ENCODE peak calls at places on chromosomes 13 and 19, in five cellular contexts. One of them, this sample, is unnamed.

GRCh38 chr13:51849145-51850101 is 4.4 kb upstream of the TMEM272 start:
- DNase-seq in AG09309: no peak
- DNase-seq in activated naive CD4-positive, alpha-beta T cell: peak
- DNase-seq in BE2C: peak
- DNase-seq in amniotic stem cell: no peak
- DNase-seq in this sample: no peak

GRCh38 chr19:2584002-2584401 is 108.1 kb downstream of the GADD45B start:
- DNase-seq in AG09309: no peak
- DNase-seq in activated naive CD4-positive, alpha-beta T cell: no peak
- DNase-seq in BE2C: no peak
- DNase-seq in amniotic stem cell: no peak
- DNase-seq in this sample: no peak

GRCh38 chr19:6333439-6333838 is at the start of gene ACER1:
- DNase-seq in AG09309: no peak
- DNase-seq in activated naive CD4-positive, alpha-beta T cell: no peak
- DNase-seq in BE2C: no peak
- DNase-seq in amniotic stem cell: no peak
- DNase-seq in this sample: no peak

GRCh38 chr19:5718579-5719273 is 1.2 kb downstream of the LONP1 start:
- DNase-seq in AG09309: peak
- DNase-seq in activated naive CD4-positive, alpha-beta T cell: no peak
- DNase-seq in BE2C: no peak
- DNase-seq in amniotic stem cell: peak
- DNase-seq in this sample: no peak

GRCh38 chr13:66560189-66560588 is 669.9 kb downstream of the PCDH9 start:
- DNase-seq in AG09309: no peak
- DNase-seq in activated naive CD4-positive, alpha-beta T cell: no peak
- DNase-seq in BE2C: no peak
- DNase-seq in amniotic stem cell: no peak
- DNase-seq in this sample: no peak

GRCh38 chr13:75687145-75687763 is 51.1 kb downstream of the LMO7 start:
- DNase-seq in AG09309: no peak
- DNase-seq in activated naive CD4-positive, alpha-beta T cell: no peak
- DNase-seq in BE2C: no peak
- DNase-seq in amniotic stem cell: peak
- DNase-seq in this sample: no peak

GRCh38 chr13:23928985-23929384 is 31.7 kb upstream of the C1QTNF9B start:
- DNase-seq in AG09309: peak
- DNase-seq in activated naive CD4-positive, alpha-beta T cell: no peak
- DNase-seq in BE2C: no peak
- DNase-seq in amniotic stem cell: peak
- DNase-seq in this sample: no peak

GRCh38 chr19:54517483-54517882 is 14.9 kb downstream of the LAIR2 start:
- DNase-seq in AG09309: no peak
- DNase-seq in activated naive CD4-positive, alpha-beta T cell: peak
- DNase-seq in BE2C: no peak
- DNase-seq in amniotic stem cell: no peak
- DNase-seq in this sample: no peak

GRCh38 chr13:113915786-113916329 is 52.0 kb upstream of the GAS6 start:
- DNase-seq in AG09309: no peak
- DNase-seq in activated naive CD4-positive, alpha-beta T cell: no peak
- DNase-seq in BE2C: no peak
- DNase-seq in amniotic stem cell: no peak
- DNase-seq in this sample: no peak

GRCh38 chr13:102648046-102648445 is 46.8 kb downstream of the METTL21C start:
- DNase-seq in AG09309: no peak
- DNase-seq in activated naive CD4-positive, alpha-beta T cell: no peak
- DNase-seq in BE2C: no peak
- DNase-seq in amniotic stem cell: no peak
- DNase-seq in this sample: no peak

GRCh38 chr13:49652691-49653305 is 24.5 kb downstream of the ARL11 start:
- DNase-seq in AG09309: no peak
- DNase-seq in activated naive CD4-positive, alpha-beta T cell: no peak
- DNase-seq in BE2C: peak
- DNase-seq in amniotic stem cell: no peak
- DNase-seq in this sample: peak

GRCh38 chr19:2589441-2589840 is 113.1 kb downstream of the GNG7 start:
- DNase-seq in AG09309: no peak
- DNase-seq in activated naive CD4-positive, alpha-beta T cell: no peak
- DNase-seq in BE2C: no peak
- DNase-seq in amniotic stem cell: no peak
- DNase-seq in this sample: no peak

GRCh38 chr13:113742000-113742441 is 17.0 kb upstream of the TMEM255B start:
- DNase-seq in AG09309: no peak
- DNase-seq in activated naive CD4-positive, alpha-beta T cell: no peak
- DNase-seq in BE2C: peak
- DNase-seq in amniotic stem cell: no peak
- DNase-seq in this sample: no peak

GRCh38 chr19:49151339-49152217 is 3.6 kb downstream of the HRC start:
- DNase-seq in AG09309: no peak
- DNase-seq in activated naive CD4-positive, alpha-beta T cell: peak
- DNase-seq in BE2C: peak
- DNase-seq in amniotic stem cell: no peak
- DNase-seq in this sample: peak

GRCh38 chr19:16771618-16772017 is 52.0 kb downstream of the NWD1 start:
- DNase-seq in AG09309: peak
- DNase-seq in activated naive CD4-positive, alpha-beta T cell: peak
- DNase-seq in BE2C: peak
- DNase-seq in amniotic stem cell: peak
- DNase-seq in this sample: peak

GRCh38 chr19:30691767-30692516 is 319.8 kb downstream of the ZNF536 start:
- DNase-seq in AG09309: no peak
- DNase-seq in activated naive CD4-positive, alpha-beta T cell: no peak
- DNase-seq in BE2C: no peak
- DNase-seq in amniotic stem cell: no peak
- DNase-seq in this sample: no peak

GRCh38 chr13:98384739-98385138 is 192.2 kb downstream of the STK24 start:
- DNase-seq in AG09309: peak
- DNase-seq in activated naive CD4-positive, alpha-beta T cell: no peak
- DNase-seq in BE2C: no peak
- DNase-seq in amniotic stem cell: no peak
- DNase-seq in this sample: no peak

GRCh38 chr13:112098699-112099098 is 31.8 kb downstream of the SOX1 start:
- DNase-seq in AG09309: no peak
- DNase-seq in activated naive CD4-positive, alpha-beta T cell: no peak
- DNase-seq in BE2C: no peak
- DNase-seq in amniotic stem cell: no peak
- DNase-seq in this sample: no peak

GRCh38 chr13:36736119-36736726 is 62.4 kb downstream of the SERTM1 start:
- DNase-seq in AG09309: peak
- DNase-seq in activated naive CD4-positive, alpha-beta T cell: no peak
- DNase-seq in BE2C: peak
- DNase-seq in amniotic stem cell: peak
- DNase-seq in this sample: peak

GRCh38 chr13:109771926-109772325 is 14.5 kb downstream of the IRS2 start:
- DNase-seq in AG09309: no peak
- DNase-seq in activated naive CD4-positive, alpha-beta T cell: no peak
- DNase-seq in BE2C: no peak
- DNase-seq in amniotic stem cell: no peak
- DNase-seq in this sample: no peak

This sample was measured in NCI-H187 treated with DMSO at 0.1 percent for 48 hours.